ENCODE peak calls at places on chromosomes 12 and 14, in ten cellular contexts. One of them, this sample, is unnamed.

GRCh38 chr12:45216297-45216982 is 545 bp downstream of the ANO6 start:
- DNase-seq in PC-9: peak; percentile 47
- DNase-seq in T-cell: peak; percentile 38
- DNase-seq in caudate nucleus: no peak
- DNase-seq in ELF-1: peak; percentile 79
- DNase-seq in CMK: no peak
- DNase-seq in lower leg skin: peak; percentile 91
- DNase-seq in A549: peak; percentile 54
- DNase-seq in AG04450: no peak
- DNase-seq in GM03348: peak; percentile 58
- DNase-seq in this sample: peak; percentile 57

GRCh38 chr14:99513946-99514551 is 32.8 kb downstream of the CCNK start:
- DNase-seq in caudate nucleus: no peak
- DNase-seq in PC-9: no peak
- DNase-seq in A549: no peak
- DNase-seq in T-cell: no peak
- DNase-seq in GM03348: no peak
- DNase-seq in ELF-1: peak; percentile 4
- DNase-seq in CMK: no peak
- DNase-seq in lower leg skin: peak; percentile 80
- DNase-seq in AG04450: no peak
- DNase-seq in this sample: no peak

GRCh38 chr12:12714276-12715001 is 2.7 kb upstream of the CDKN1B start:
- DNase-seq in lower leg skin: no peak
- DNase-seq in T-cell: peak; percentile 59
- DNase-seq in AG04450: no peak
- DNase-seq in ELF-1: peak; percentile 33
- DNase-seq in caudate nucleus: no peak
- DNase-seq in PC-9: no peak
- DNase-seq in CMK: no peak
- DNase-seq in A549: no peak
- DNase-seq in GM03348: no peak
- DNase-seq in this sample: peak; percentile 35

GRCh38 chr12:80230068-80230467 is 130.7 kb downstream of the OTOGL start:
- DNase-seq in caudate nucleus: no peak
- DNase-seq in AG04450: no peak
- DNase-seq in GM03348: no peak
- DNase-seq in CMK: no peak
- DNase-seq in lower leg skin: no peak
- DNase-seq in T-cell: no peak
- DNase-seq in PC-9: no peak
- DNase-seq in ELF-1: peak; percentile 39
- DNase-seq in A549: no peak
- DNase-seq in this sample: no peak

GRCh38 chr12:54934419-54934818 is 50.1 kb downstream of the TESPA1 start:
- DNase-seq in ELF-1: no peak
- DNase-seq in GM03348: no peak
- DNase-seq in A549: no peak
- DNase-seq in lower leg skin: no peak
- DNase-seq in PC-9: no peak
- DNase-seq in caudate nucleus: no peak
- DNase-seq in CMK: no peak
- DNase-seq in T-cell: no peak
- DNase-seq in AG04450: no peak
- DNase-seq in this sample: no peak

GRCh38 chr12:93146970-93147369 is 217.9 kb upstream of the EEA1 start:
- DNase-seq in ELF-1: no peak
- DNase-seq in lower leg skin: no peak
- DNase-seq in A549: no peak
- DNase-seq in GM03348: no peak
- DNase-seq in PC-9: no peak
- DNase-seq in T-cell: no peak
- DNase-seq in AG04450: no peak
- DNase-seq in CMK: no peak
- DNase-seq in caudate nucleus: no peak
- DNase-seq in this sample: no peak

GRCh38 chr14:20799955-20800544 is 2.6 kb downstream of the RNASE1 start:
- DNase-seq in GM03348: no peak
- DNase-seq in A549: no peak
- DNase-seq in ELF-1: peak; percentile 85
- DNase-seq in caudate nucleus: no peak
- DNase-seq in T-cell: no peak
- DNase-seq in AG04450: no peak
- DNase-seq in PC-9: no peak
- DNase-seq in lower leg skin: no peak
- DNase-seq in CMK: peak; percentile 85
- DNase-seq in this sample: no peak

GRCh38 chr14:41925409-41925808 is 318.7 kb downstream of the LRFN5 start:
- DNase-seq in A549: no peak
- DNase-seq in ELF-1: no peak
- DNase-seq in GM03348: peak; percentile 1
- DNase-seq in AG04450: no peak
- DNase-seq in T-cell: no peak
- DNase-seq in PC-9: no peak
- DNase-seq in CMK: no peak
- DNase-seq in caudate nucleus: no peak
- DNase-seq in lower leg skin: no peak
- DNase-seq in this sample: no peak

GRCh38 chr12:14751987-14752386 is 51.3 kb downstream of the WBP11 start:
- DNase-seq in ELF-1: no peak
- DNase-seq in caudate nucleus: no peak
- DNase-seq in CMK: no peak
- DNase-seq in A549: no peak
- DNase-seq in AG04450: no peak
- DNase-seq in lower leg skin: no peak
- DNase-seq in PC-9: peak; percentile 36
- DNase-seq in GM03348: no peak
- DNase-seq in T-cell: no peak
- DNase-seq in this sample: no peak

GRCh38 chr12:113130457-113131135 is 5.0 kb downstream of the RASAL1 start:
- DNase-seq in T-cell: no peak
- DNase-seq in AG04450: no peak
- DNase-seq in A549: no peak
- DNase-seq in ELF-1: peak; percentile 51
- DNase-seq in lower leg skin: no peak
- DNase-seq in caudate nucleus: peak; percentile 63
- DNase-seq in CMK: no peak
- DNase-seq in PC-9: no peak
- DNase-seq in GM03348: no peak
- DNase-seq in this sample: no peak

GRCh38 chr12:17030338-17030737 is 424.4 kb upstream of the LMO3 start:
- DNase-seq in A549: no peak
- DNase-seq in caudate nucleus: no peak
- DNase-seq in PC-9: no peak
- DNase-seq in AG04450: no peak
- DNase-seq in ELF-1: no peak
- DNase-seq in CMK: no peak
- DNase-seq in T-cell: no peak
- DNase-seq in lower leg skin: no peak
- DNase-seq in GM03348: no peak
- DNase-seq in this sample: no peak

GRCh38 chr12:227923-228845 is 14.2 kb upstream of the SLC6A12 start:
- DNase-seq in GM03348: no peak
- DNase-seq in caudate nucleus: no peak
- DNase-seq in ELF-1: no peak
- DNase-seq in AG04450: no peak
- DNase-seq in A549: no peak
- DNase-seq in PC-9: no peak
- DNase-seq in CMK: no peak
- DNase-seq in T-cell: no peak
- DNase-seq in lower leg skin: peak; percentile 74
- DNase-seq in this sample: no peak

GRCh38 chr14:77603654-77604270 is 12.7 kb downstream of the SPTLC2 start:
- DNase-seq in A549: peak; percentile 56
- DNase-seq in GM03348: no peak
- DNase-seq in CMK: no peak
- DNase-seq in PC-9: no peak
- DNase-seq in lower leg skin: no peak
- DNase-seq in AG04450: no peak
- DNase-seq in caudate nucleus: no peak
- DNase-seq in T-cell: no peak
- DNase-seq in ELF-1: no peak
- DNase-seq in this sample: no peak

GRCh38 chr12:88958961-88959360 is 378.7 kb upstream of the KITLG start:
- DNase-seq in A549: no peak
- DNase-seq in ELF-1: no peak
- DNase-seq in CMK: no peak
- DNase-seq in T-cell: no peak
- DNase-seq in AG04450: no peak
- DNase-seq in GM03348: no peak
- DNase-seq in PC-9: no peak
- DNase-seq in lower leg skin: no peak
- DNase-seq in caudate nucleus: no peak
- DNase-seq in this sample: no peak

GRCh38 chr12:26122681-26123481 is 2.0 kb downstream of the BHLHE41 start:
- DNase-seq in ELF-1: peak; percentile 60
- DNase-seq in lower leg skin: peak; percentile 93
- DNase-seq in A549: peak; percentile 33
- DNase-seq in PC-9: peak; percentile 63
- DNase-seq in T-cell: peak; percentile 14
- DNase-seq in GM03348: peak; percentile 78
- DNase-seq in CMK: no peak
- DNase-seq in caudate nucleus: peak; percentile 58
- DNase-seq in AG04450: no peak
- DNase-seq in this sample: no peak

GRCh38 chr14:63664143-63664460 is 22.4 kb upstream of the WDR89 start:
- DNase-seq in caudate nucleus: no peak
- DNase-seq in GM03348: no peak
- DNase-seq in lower leg skin: no peak
- DNase-seq in CMK: no peak
- DNase-seq in ELF-1: no peak
- DNase-seq in T-cell: no peak
- DNase-seq in AG04450: no peak
- DNase-seq in PC-9: peak; percentile 88
- DNase-seq in A549: no peak
- DNase-seq in this sample: no peak

GRCh38 chr12:89873745-89874144 is 165.1 kb upstream of the ATP2B1 start:
- DNase-seq in ELF-1: no peak
- DNase-seq in T-cell: no peak
- DNase-seq in GM03348: no peak
- DNase-seq in AG04450: no peak
- DNase-seq in CMK: no peak
- DNase-seq in PC-9: no peak
- DNase-seq in caudate nucleus: no peak
- DNase-seq in A549: no peak
- DNase-seq in lower leg skin: no peak
- DNase-seq in this sample: no peak

GRCh38 chr14:64444984-64445845 is 20.1 kb upstream of the AKAP5 start:
- DNase-seq in caudate nucleus: no peak
- DNase-seq in A549: no peak
- DNase-seq in T-cell: peak; percentile 7
- DNase-seq in lower leg skin: no peak
- DNase-seq in AG04450: peak; percentile 42
- DNase-seq in CMK: no peak
- DNase-seq in GM03348: peak; percentile 86
- DNase-seq in PC-9: no peak
- DNase-seq in ELF-1: no peak
- DNase-seq in this sample: peak; percentile 32

GRCh38 chr12:13027032-13027431 is 17.1 kb upstream of the FAM234B start:
- DNase-seq in ELF-1: no peak
- DNase-seq in lower leg skin: no peak
- DNase-seq in CMK: peak; percentile 33
- DNase-seq in caudate nucleus: no peak
- DNase-seq in T-cell: no peak
- DNase-seq in GM03348: no peak
- DNase-seq in AG04450: no peak
- DNase-seq in A549: no peak
- DNase-seq in PC-9: no peak
- DNase-seq in this sample: no peak

GRCh38 chr14:76696361-76696760 is 64.9 kb upstream of the VASH1 start:
- DNase-seq in caudate nucleus: no peak
- DNase-seq in T-cell: no peak
- DNase-seq in GM03348: no peak
- DNase-seq in PC-9: no peak
- DNase-seq in lower leg skin: peak; percentile 17
- DNase-seq in AG04450: no peak
- DNase-seq in CMK: no peak
- DNase-seq in ELF-1: peak; percentile 22
- DNase-seq in A549: no peak
- DNase-seq in this sample: no peak

GRCh38 chr12:68406134-68406576 is 74.0 kb upstream of the MDM1 start:
- DNase-seq in PC-9: peak; percentile 56
- DNase-seq in lower leg skin: peak; percentile 98
- DNase-seq in caudate nucleus: peak; percentile 24
- DNase-seq in ELF-1: peak; percentile 24
- DNase-seq in AG04450: peak; percentile 65
- DNase-seq in T-cell: no peak
- DNase-seq in A549: peak; percentile 25
- DNase-seq in GM03348: peak; percentile 87
- DNase-seq in CMK: no peak
- DNase-seq in this sample: no peak

GRCh38 chr14:68506645-68507405 is 286.0 kb downstream of the ZFP36L1 start:
- DNase-seq in A549: no peak
- DNase-seq in lower leg skin: peak; percentile 61
- DNase-seq in CMK: no peak
- DNase-seq in AG04450: no peak
- DNase-seq in GM03348: no peak
- DNase-seq in T-cell: peak; percentile 56
- DNase-seq in caudate nucleus: no peak
- DNase-seq in ELF-1: no peak
- DNase-seq in PC-9: peak; percentile 57
- DNase-seq in this sample: no peak

GRCh38 chr12:65655074-65655493 is 169.2 kb upstream of the HMGA2 start:
- DNase-seq in PC-9: no peak
- DNase-seq in T-cell: no peak
- DNase-seq in A549: no peak
- DNase-seq in ELF-1: no peak
- DNase-seq in lower leg skin: no peak
- DNase-seq in caudate nucleus: no peak
- DNase-seq in GM03348: no peak
- DNase-seq in AG04450: no peak
- DNase-seq in CMK: no peak
- DNase-seq in this sample: no peak